ENCODE peak calls at places on chromosomes 16 and 17, in nine cellular contexts. One of them, this sample, is unnamed. For H3K36me3, the result is how much of the 10 kb centered on the place peaks cover.

GRCh38 chr17:68782829-68783228 is 172.4 kb downstream of the ABCA8 start:
- DNase-seq in neuronal stem cell: no peak
- DNase-seq in cardiac muscle cell: no peak
- DNase-seq in PC-9: no peak
- DNase-seq in upper lobe of right lung: no peak
- DNase-seq in neural progenitor cell: no peak
- DNase-seq in naive thymus-derived CD4-positive, alpha-beta T cell: no peak
- DNase-seq in ascending aorta: no peak
- DNase-seq in CD4-positive, alpha-beta memory T cell: no peak
- DNase-seq in this sample: no peak

GRCh38 chr17:71760062-71760720 is 360.6 kb upstream of the SOX9 start:
- DNase-seq in neuronal stem cell: no peak
- DNase-seq in cardiac muscle cell: no peak
- DNase-seq in PC-9: no peak
- DNase-seq in upper lobe of right lung: no peak
- DNase-seq in neural progenitor cell: no peak
- DNase-seq in naive thymus-derived CD4-positive, alpha-beta T cell: no peak
- DNase-seq in ascending aorta: no peak
- DNase-seq in CD4-positive, alpha-beta memory T cell: no peak
- DNase-seq in this sample: no peak

GRCh38 chr16:18931756-18932155 is 5.5 kb upstream of the SMG1 start:
- DNase-seq in neuronal stem cell: no peak
- DNase-seq in cardiac muscle cell: no peak
- DNase-seq in PC-9: no peak
- DNase-seq in upper lobe of right lung: no peak
- DNase-seq in neural progenitor cell: no peak
- DNase-seq in naive thymus-derived CD4-positive, alpha-beta T cell: no peak
- DNase-seq in ascending aorta: no peak
- DNase-seq in CD4-positive, alpha-beta memory T cell: no peak
- DNase-seq in this sample: no peak

GRCh38 chr17:41324180-41325075 is 8.9 kb upstream of the KRTAP17-1 start:
- DNase-seq in neuronal stem cell: peak
- DNase-seq in cardiac muscle cell: no peak
- DNase-seq in PC-9: peak
- DNase-seq in upper lobe of right lung: no peak
- DNase-seq in neural progenitor cell: peak
- DNase-seq in naive thymus-derived CD4-positive, alpha-beta T cell: no peak
- DNase-seq in ascending aorta: no peak
- DNase-seq in CD4-positive, alpha-beta memory T cell: no peak
- DNase-seq in this sample: no peak

GRCh38 chr17:32859857-32860525 is 16.9 kb downstream of the MYO1D start:
- DNase-seq in neuronal stem cell: no peak
- DNase-seq in cardiac muscle cell: no peak
- DNase-seq in PC-9: no peak
- DNase-seq in upper lobe of right lung: no peak
- DNase-seq in neural progenitor cell: no peak
- DNase-seq in naive thymus-derived CD4-positive, alpha-beta T cell: no peak
- DNase-seq in ascending aorta: no peak
- DNase-seq in CD4-positive, alpha-beta memory T cell: no peak
- DNase-seq in this sample: no peak

GRCh38 chr17:56244268-56244890 is 91.1 kb downstream of the ANKFN1 start:
- DNase-seq in neuronal stem cell: no peak
- DNase-seq in cardiac muscle cell: no peak
- DNase-seq in PC-9: no peak
- DNase-seq in upper lobe of right lung: no peak
- DNase-seq in neural progenitor cell: peak
- DNase-seq in naive thymus-derived CD4-positive, alpha-beta T cell: no peak
- DNase-seq in ascending aorta: no peak
- DNase-seq in CD4-positive, alpha-beta memory T cell: no peak
- DNase-seq in this sample: no peak

GRCh38 chr17:298791-299450 is 53.7 kb downstream of the RPH3AL start:
- DNase-seq in neuronal stem cell: no peak
- DNase-seq in cardiac muscle cell: peak
- DNase-seq in PC-9: no peak
- DNase-seq in upper lobe of right lung: peak
- DNase-seq in neural progenitor cell: no peak
- DNase-seq in naive thymus-derived CD4-positive, alpha-beta T cell: no peak
- DNase-seq in ascending aorta: no peak
- DNase-seq in CD4-positive, alpha-beta memory T cell: no peak
- DNase-seq in this sample: no peak

GRCh38 chr17:65527381-65527780 is 34.1 kb downstream of the AXIN2 start:
- DNase-seq in neuronal stem cell: no peak
- DNase-seq in cardiac muscle cell: no peak
- DNase-seq in PC-9: no peak
- DNase-seq in upper lobe of right lung: no peak
- DNase-seq in neural progenitor cell: no peak
- DNase-seq in naive thymus-derived CD4-positive, alpha-beta T cell: no peak
- DNase-seq in ascending aorta: peak
- DNase-seq in CD4-positive, alpha-beta memory T cell: no peak
- DNase-seq in this sample: no peak

GRCh38 chr16:23788653-23789052 is 33.8 kb downstream of the CHP2 start:
- DNase-seq in neuronal stem cell: no peak
- DNase-seq in cardiac muscle cell: no peak
- DNase-seq in PC-9: no peak
- DNase-seq in upper lobe of right lung: no peak
- DNase-seq in neural progenitor cell: no peak
- DNase-seq in naive thymus-derived CD4-positive, alpha-beta T cell: no peak
- DNase-seq in ascending aorta: no peak
- DNase-seq in CD4-positive, alpha-beta memory T cell: no peak
- DNase-seq in this sample: no peak

GRCh38 chr17:75900691-75901533 is 3.8 kb downstream of the MRPL38 start:
- DNase-seq in neuronal stem cell: no peak
- DNase-seq in cardiac muscle cell: no peak
- DNase-seq in PC-9: no peak
- DNase-seq in upper lobe of right lung: peak
- DNase-seq in neural progenitor cell: peak
- DNase-seq in naive thymus-derived CD4-positive, alpha-beta T cell: no peak
- DNase-seq in ascending aorta: no peak
- DNase-seq in CD4-positive, alpha-beta memory T cell: no peak
- DNase-seq in this sample: no peak

GRCh38 chr17:35006961-35007360 is 26.6 kb downstream of the LIG3 start:
- DNase-seq in neuronal stem cell: no peak
- DNase-seq in cardiac muscle cell: no peak
- DNase-seq in PC-9: no peak
- DNase-seq in upper lobe of right lung: no peak
- DNase-seq in neural progenitor cell: no peak
- DNase-seq in naive thymus-derived CD4-positive, alpha-beta T cell: no peak
- DNase-seq in ascending aorta: no peak
- DNase-seq in CD4-positive, alpha-beta memory T cell: no peak
- DNase-seq in this sample: no peak

GRCh38 chr17:63976702-63977101 is 4.0 kb upstream of the SCN4A start:
- DNase-seq in neuronal stem cell: no peak
- DNase-seq in cardiac muscle cell: no peak
- DNase-seq in PC-9: no peak
- DNase-seq in upper lobe of right lung: no peak
- DNase-seq in neural progenitor cell: no peak
- DNase-seq in naive thymus-derived CD4-positive, alpha-beta T cell: no peak
- DNase-seq in ascending aorta: no peak
- DNase-seq in CD4-positive, alpha-beta memory T cell: no peak
- DNase-seq in this sample: no peak

GRCh38 chr17:7313890-7314718 is 1.1 kb downstream of the GPS2 start:
- DNase-seq in neuronal stem cell: no peak
- DNase-seq in cardiac muscle cell: no peak
- DNase-seq in PC-9: no peak
- DNase-seq in upper lobe of right lung: no peak
- DNase-seq in neural progenitor cell: no peak
- DNase-seq in naive thymus-derived CD4-positive, alpha-beta T cell: no peak
- DNase-seq in ascending aorta: no peak
- DNase-seq in CD4-positive, alpha-beta memory T cell: no peak
- DNase-seq in this sample: no peak

DNA sequence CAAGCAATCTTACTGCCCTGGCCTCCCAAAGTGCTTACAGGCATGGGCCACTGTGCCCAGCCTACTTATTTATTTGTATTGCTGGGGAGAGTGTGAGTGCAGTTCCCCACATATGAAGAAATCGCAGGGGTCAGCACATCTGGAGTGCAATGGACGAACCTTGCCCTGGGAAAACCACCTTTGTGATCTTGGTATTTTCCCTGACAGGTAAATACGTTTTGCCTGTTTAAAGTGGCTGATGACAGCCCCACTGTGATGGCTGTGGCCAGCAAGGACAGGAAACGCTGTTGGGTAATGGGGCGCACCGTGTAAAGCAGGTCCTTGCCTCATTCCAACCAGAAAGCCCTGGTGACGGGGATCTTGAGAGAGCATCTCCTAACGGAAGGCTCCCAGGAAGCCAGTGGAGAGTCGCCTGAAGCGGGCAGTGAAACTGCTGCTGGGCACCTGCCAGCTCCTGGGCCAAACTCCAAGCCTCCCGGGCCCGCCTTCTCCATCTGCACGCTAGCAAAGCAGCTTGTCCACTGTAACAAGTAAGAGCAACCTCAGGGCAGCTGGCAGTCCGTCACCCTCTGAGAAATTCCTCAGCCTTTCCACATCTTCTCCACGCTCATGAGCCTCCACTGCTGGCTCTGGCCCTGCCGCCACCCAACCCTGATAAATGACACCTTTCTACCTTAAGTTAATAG is 17.5 kb downstream of the EMC8 start:
- DNase-seq in neuronal stem cell: no peak
- DNase-seq in cardiac muscle cell: peak
- DNase-seq in PC-9: no peak
- DNase-seq in upper lobe of right lung: peak
- DNase-seq in neural progenitor cell: no peak
- DNase-seq in naive thymus-derived CD4-positive, alpha-beta T cell: no peak
- DNase-seq in ascending aorta: no peak
- DNase-seq in CD4-positive, alpha-beta memory T cell: no peak
- DNase-seq in this sample: no peak
- H3K36me3 ChIP-seq in neuronal stem cell: under half
- H3K36me3 ChIP-seq in cardiac muscle cell: under half
- H3K36me3 ChIP-seq in PC-9: under half
- H3K36me3 ChIP-seq in upper lobe of right lung: half or more
- H3K36me3 ChIP-seq in neural progenitor cell: under half
- H3K36me3 ChIP-seq in naive thymus-derived CD4-positive, alpha-beta T cell: under half
- H3K36me3 ChIP-seq in ascending aorta: half or more
- H3K36me3 ChIP-seq in CD4-positive, alpha-beta memory T cell: under half
- H3K36me3 ChIP-seq in this sample: under half

GRCh38 chr16:89410322-89410721 is 80.0 kb downstream of the ANKRD11 start:
- DNase-seq in neuronal stem cell: no peak
- DNase-seq in cardiac muscle cell: no peak
- DNase-seq in PC-9: no peak
- DNase-seq in upper lobe of right lung: no peak
- DNase-seq in neural progenitor cell: no peak
- DNase-seq in naive thymus-derived CD4-positive, alpha-beta T cell: no peak
- DNase-seq in ascending aorta: no peak
- DNase-seq in CD4-positive, alpha-beta memory T cell: no peak
- DNase-seq in this sample: no peak

GRCh38 chr16:89409161-89409711 is 81.1 kb downstream of the ANKRD11 start:
- DNase-seq in neuronal stem cell: no peak
- DNase-seq in cardiac muscle cell: peak
- DNase-seq in PC-9: no peak
- DNase-seq in upper lobe of right lung: no peak
- DNase-seq in neural progenitor cell: no peak
- DNase-seq in naive thymus-derived CD4-positive, alpha-beta T cell: peak
- DNase-seq in ascending aorta: no peak
- DNase-seq in CD4-positive, alpha-beta memory T cell: peak
- DNase-seq in this sample: no peak

GRCh38 chr16:89411335-89411850 is 79.0 kb downstream of the ANKRD11 start:
- DNase-seq in neuronal stem cell: no peak
- DNase-seq in cardiac muscle cell: no peak
- DNase-seq in PC-9: no peak
- DNase-seq in upper lobe of right lung: no peak
- DNase-seq in neural progenitor cell: no peak
- DNase-seq in naive thymus-derived CD4-positive, alpha-beta T cell: no peak
- DNase-seq in ascending aorta: no peak
- DNase-seq in CD4-positive, alpha-beta memory T cell: no peak
- DNase-seq in this sample: no peak

GRCh38 chr16:89412811-89413210 is 77.5 kb downstream of the ANKRD11 start:
- DNase-seq in neuronal stem cell: peak
- DNase-seq in cardiac muscle cell: no peak
- DNase-seq in PC-9: no peak
- DNase-seq in upper lobe of right lung: no peak
- DNase-seq in neural progenitor cell: peak
- DNase-seq in naive thymus-derived CD4-positive, alpha-beta T cell: no peak
- DNase-seq in ascending aorta: no peak
- DNase-seq in CD4-positive, alpha-beta memory T cell: no peak
- DNase-seq in this sample: no peak

DNA sequence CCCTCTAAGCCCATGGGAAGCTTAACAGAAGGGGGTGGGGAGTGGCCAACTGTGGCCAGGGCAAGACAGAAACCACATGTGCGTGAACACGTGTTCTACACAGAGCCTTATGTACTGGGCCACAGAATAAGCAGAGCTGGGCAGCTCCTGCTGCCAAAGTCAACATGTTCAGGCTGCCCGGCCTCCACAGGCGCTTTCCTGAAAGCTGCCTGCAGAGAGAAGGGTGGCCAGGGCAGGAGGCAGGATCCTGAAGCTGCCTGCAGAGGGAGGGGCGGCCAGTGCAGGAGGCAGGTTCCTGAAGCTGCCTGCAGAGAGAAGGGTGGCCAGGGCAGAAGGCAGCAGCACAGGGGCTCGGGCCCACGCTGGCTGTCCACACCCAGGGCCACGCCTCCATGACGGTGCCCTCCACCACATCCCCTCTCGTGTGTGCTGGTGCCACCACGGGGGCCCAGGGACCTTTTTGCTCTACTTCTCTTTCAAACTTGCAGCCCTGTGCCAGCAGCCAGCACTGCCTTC is 79.5 kb downstream of the ANKRD11 start:
- DNase-seq in neuronal stem cell: no peak
- DNase-seq in cardiac muscle cell: peak
- DNase-seq in PC-9: no peak
- DNase-seq in upper lobe of right lung: peak
- DNase-seq in neural progenitor cell: no peak
- DNase-seq in naive thymus-derived CD4-positive, alpha-beta T cell: no peak
- DNase-seq in ascending aorta: peak
- DNase-seq in CD4-positive, alpha-beta memory T cell: no peak
- DNase-seq in this sample: peak
- H3K27ac ChIP-seq in neuronal stem cell: no peak
- H3K27ac ChIP-seq in cardiac muscle cell: no peak
- H3K27ac ChIP-seq in PC-9: no peak
- H3K27ac ChIP-seq in upper lobe of right lung: no peak
- H3K27ac ChIP-seq in neural progenitor cell: no peak
- H3K27ac ChIP-seq in naive thymus-derived CD4-positive, alpha-beta T cell: peak
- H3K27ac ChIP-seq in ascending aorta: peak
- H3K27ac ChIP-seq in CD4-positive, alpha-beta memory T cell: peak
- H3K27ac ChIP-seq in this sample: no peak

GRCh38 chr17:39164675-39165143 is 1.3 kb downstream of the ARL5C start:
- DNase-seq in neuronal stem cell: peak
- DNase-seq in cardiac muscle cell: peak
- DNase-seq in PC-9: peak
- DNase-seq in upper lobe of right lung: peak
- DNase-seq in neural progenitor cell: peak
- DNase-seq in naive thymus-derived CD4-positive, alpha-beta T cell: peak
- DNase-seq in ascending aorta: peak
- DNase-seq in CD4-positive, alpha-beta memory T cell: peak
- DNase-seq in this sample: peak
- H3K4me3 ChIP-seq in neuronal stem cell: peak
- H3K4me3 ChIP-seq in cardiac muscle cell: peak
- H3K4me3 ChIP-seq in PC-9: no peak
- H3K4me3 ChIP-seq in upper lobe of right lung: peak
- H3K4me3 ChIP-seq in neural progenitor cell: peak
- H3K4me3 ChIP-seq in naive thymus-derived CD4-positive, alpha-beta T cell: peak
- H3K4me3 ChIP-seq in ascending aorta: peak
- H3K4me3 ChIP-seq in CD4-positive, alpha-beta memory T cell: peak
- H3K4me3 ChIP-seq in this sample: peak

DNA sequence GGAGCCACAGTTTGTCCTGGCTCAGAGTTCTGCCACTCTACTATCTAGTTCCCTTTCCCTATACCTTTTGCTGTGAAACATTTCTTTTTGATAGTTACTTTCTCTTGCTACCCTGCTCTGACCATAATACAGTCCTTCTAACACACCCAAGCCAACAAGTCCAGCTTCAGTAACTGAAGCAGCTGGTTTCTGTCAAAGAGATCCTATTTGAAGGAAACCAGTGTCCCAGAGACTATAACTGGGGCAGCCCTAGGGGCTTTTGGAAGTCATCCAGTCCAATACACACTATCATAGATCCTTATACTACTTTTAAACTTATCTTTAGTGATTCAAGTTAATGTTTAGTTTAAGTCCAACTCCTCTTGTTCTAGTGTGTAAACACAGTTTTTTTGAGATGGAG is 17.3 kb upstream of the DHRS13 start:
- DNase-seq in neuronal stem cell: no peak
- DNase-seq in cardiac muscle cell: no peak
- DNase-seq in PC-9: no peak
- DNase-seq in upper lobe of right lung: no peak
- DNase-seq in neural progenitor cell: no peak
- DNase-seq in naive thymus-derived CD4-positive, alpha-beta T cell: no peak
- DNase-seq in ascending aorta: no peak
- DNase-seq in CD4-positive, alpha-beta memory T cell: no peak
- DNase-seq in this sample: no peak
- H3K36me3 ChIP-seq in neuronal stem cell: under half
- H3K36me3 ChIP-seq in cardiac muscle cell: half or more
- H3K36me3 ChIP-seq in PC-9: half or more
- H3K36me3 ChIP-seq in upper lobe of right lung: half or more
- H3K36me3 ChIP-seq in neural progenitor cell: under half
- H3K36me3 ChIP-seq in naive thymus-derived CD4-positive, alpha-beta T cell: half or more
- H3K36me3 ChIP-seq in ascending aorta: half or more
- H3K36me3 ChIP-seq in CD4-positive, alpha-beta memory T cell: half or more
- H3K36me3 ChIP-seq in this sample: half or more

This sample was measured in SJCRH30.